ENCODE peak calls at places on chromosomes 4 and X, in ten cellular contexts. One of them, this sample, is unnamed.

GRCh38 chr4:7828011-7828720 is 111.5 kb downstream of the AFAP1 start:
- DNase-seq in endodermal cell: no peak
- DNase-seq in transverse colon: peak; percentile 62
- DNase-seq in testis: peak; percentile 57
- DNase-seq in endothelial cell of umbilical vein: peak; percentile 96
- DNase-seq in cardiac muscle cell: peak; percentile 100
- DNase-seq in SK-N-SH: peak; percentile 38
- DNase-seq in Peyer's patch: no peak
- DNase-seq in body of pancreas: peak; percentile 67
- DNase-seq in GM23248: peak; percentile 98
- DNase-seq in this sample: peak; percentile 89

GRCh38 chrX:19964017-19964710 is 26.7 kb downstream of the BCLAF3 start:
- DNase-seq in transverse colon: no peak
- DNase-seq in SK-N-SH: no peak
- DNase-seq in endothelial cell of umbilical vein: no peak
- DNase-seq in Peyer's patch: no peak
- DNase-seq in testis: no peak
- DNase-seq in body of pancreas: no peak
- DNase-seq in GM23248: no peak
- DNase-seq in endodermal cell: no peak
- DNase-seq in cardiac muscle cell: no peak
- DNase-seq in this sample: no peak

GRCh38 chr4:67575232-67575888 is 16.8 kb downstream of the STAP1 start:
- DNase-seq in GM23248: no peak
- DNase-seq in Peyer's patch: no peak
- DNase-seq in endodermal cell: no peak
- DNase-seq in body of pancreas: peak; percentile 44
- DNase-seq in cardiac muscle cell: no peak
- DNase-seq in transverse colon: no peak
- DNase-seq in testis: no peak
- DNase-seq in endothelial cell of umbilical vein: no peak
- DNase-seq in SK-N-SH: no peak
- DNase-seq in this sample: no peak

GRCh38 chrX:109926743-109927662 is 75.9 kb upstream of the TMEM164 start:
- DNase-seq in Peyer's patch: no peak
- DNase-seq in endodermal cell: no peak
- DNase-seq in GM23248: no peak
- DNase-seq in body of pancreas: no peak
- DNase-seq in cardiac muscle cell: no peak
- DNase-seq in transverse colon: no peak
- DNase-seq in endothelial cell of umbilical vein: no peak
- DNase-seq in SK-N-SH: no peak
- DNase-seq in testis: no peak
- DNase-seq in this sample: no peak

GRCh38 chr4:6115746-6116586 is 84.4 kb downstream of the JAKMIP1 start:
- DNase-seq in testis: no peak
- DNase-seq in endothelial cell of umbilical vein: no peak
- DNase-seq in SK-N-SH: no peak
- DNase-seq in GM23248: no peak
- DNase-seq in endodermal cell: peak; percentile 46
- DNase-seq in body of pancreas: no peak
- DNase-seq in transverse colon: no peak
- DNase-seq in Peyer's patch: no peak
- DNase-seq in cardiac muscle cell: no peak
- DNase-seq in this sample: no peak

GRCh38 chr4:184979461-184980124 is 38.7 kb upstream of the HELT start:
- DNase-seq in body of pancreas: no peak
- DNase-seq in GM23248: no peak
- DNase-seq in Peyer's patch: no peak
- DNase-seq in SK-N-SH: peak; percentile 50
- DNase-seq in testis: no peak
- DNase-seq in cardiac muscle cell: no peak
- DNase-seq in endodermal cell: no peak
- DNase-seq in endothelial cell of umbilical vein: no peak
- DNase-seq in transverse colon: no peak
- DNase-seq in this sample: no peak

GRCh38 chr4:23360718-23361117 is 529.1 kb downstream of the PPARGC1A start:
- DNase-seq in cardiac muscle cell: no peak
- DNase-seq in endodermal cell: no peak
- DNase-seq in GM23248: no peak
- DNase-seq in body of pancreas: no peak
- DNase-seq in testis: no peak
- DNase-seq in transverse colon: no peak
- DNase-seq in endothelial cell of umbilical vein: no peak
- DNase-seq in Peyer's patch: no peak
- DNase-seq in SK-N-SH: no peak
- DNase-seq in this sample: no peak

GRCh38 chr4:162485486-162485885 is 321.7 kb upstream of the FSTL5 start:
- DNase-seq in testis: no peak
- DNase-seq in Peyer's patch: no peak
- DNase-seq in body of pancreas: no peak
- DNase-seq in SK-N-SH: no peak
- DNase-seq in transverse colon: no peak
- DNase-seq in endodermal cell: no peak
- DNase-seq in endothelial cell of umbilical vein: no peak
- DNase-seq in GM23248: peak; percentile 40
- DNase-seq in cardiac muscle cell: no peak
- DNase-seq in this sample: peak; percentile 6

GRCh38 chr4:186685744-186686143 is 37.9 kb downstream of the FAT1 start:
- DNase-seq in body of pancreas: no peak
- DNase-seq in cardiac muscle cell: peak; percentile 84
- DNase-seq in Peyer's patch: no peak
- DNase-seq in endodermal cell: no peak
- DNase-seq in SK-N-SH: no peak
- DNase-seq in testis: no peak
- DNase-seq in transverse colon: no peak
- DNase-seq in GM23248: peak; percentile 90
- DNase-seq in endothelial cell of umbilical vein: no peak
- DNase-seq in this sample: peak; percentile 56

GRCh38 chr4:186500721-186501304 is 54.6 kb downstream of the MTNR1A start:
- DNase-seq in transverse colon: no peak
- DNase-seq in testis: peak; percentile 74
- DNase-seq in Peyer's patch: no peak
- DNase-seq in body of pancreas: peak; percentile 20
- DNase-seq in endodermal cell: no peak
- DNase-seq in GM23248: no peak
- DNase-seq in SK-N-SH: no peak
- DNase-seq in endothelial cell of umbilical vein: no peak
- DNase-seq in cardiac muscle cell: peak; percentile 3
- DNase-seq in this sample: no peak

GRCh38 chr4:176259330-176260090 is 9.5 kb downstream of the ASB5 start:
- DNase-seq in testis: no peak
- DNase-seq in body of pancreas: no peak
- DNase-seq in endodermal cell: no peak
- DNase-seq in Peyer's patch: no peak
- DNase-seq in SK-N-SH: no peak
- DNase-seq in GM23248: peak; percentile 74
- DNase-seq in cardiac muscle cell: peak; percentile 54
- DNase-seq in transverse colon: no peak
- DNase-seq in endothelial cell of umbilical vein: no peak
- DNase-seq in this sample: no peak

GRCh38 chr4:149961876-149962597 is 116.2 kb upstream of the DCLK2 start:
- DNase-seq in endodermal cell: no peak
- DNase-seq in endothelial cell of umbilical vein: no peak
- DNase-seq in Peyer's patch: no peak
- DNase-seq in cardiac muscle cell: peak; percentile 59
- DNase-seq in SK-N-SH: no peak
- DNase-seq in transverse colon: no peak
- DNase-seq in testis: no peak
- DNase-seq in GM23248: peak; percentile 59
- DNase-seq in body of pancreas: no peak
- DNase-seq in this sample: no peak

GRCh38 chr4:87966095-87966496 is 9.4 kb upstream of the SPP1 start:
- DNase-seq in endothelial cell of umbilical vein: no peak
- DNase-seq in SK-N-SH: no peak
- DNase-seq in GM23248: no peak
- DNase-seq in transverse colon: no peak
- DNase-seq in endodermal cell: no peak
- DNase-seq in body of pancreas: no peak
- DNase-seq in cardiac muscle cell: no peak
- DNase-seq in Peyer's patch: no peak
- DNase-seq in testis: no peak
- DNase-seq in this sample: no peak

GRCh38 chrX:150543230-150544155 is 24.9 kb upstream of the MTM1 start:
- DNase-seq in GM23248: no peak
- DNase-seq in testis: no peak
- DNase-seq in body of pancreas: no peak
- DNase-seq in cardiac muscle cell: no peak
- DNase-seq in endodermal cell: no peak
- DNase-seq in SK-N-SH: no peak
- DNase-seq in transverse colon: no peak
- DNase-seq in Peyer's patch: no peak
- DNase-seq in endothelial cell of umbilical vein: no peak
- DNase-seq in this sample: no peak

GRCh38 chr4:39120418-39120817 is 58.4 kb downstream of the KLHL5 start:
- DNase-seq in endodermal cell: no peak
- DNase-seq in SK-N-SH: no peak
- DNase-seq in testis: no peak
- DNase-seq in endothelial cell of umbilical vein: no peak
- DNase-seq in cardiac muscle cell: no peak
- DNase-seq in body of pancreas: no peak
- DNase-seq in transverse colon: no peak
- DNase-seq in Peyer's patch: no peak
- DNase-seq in GM23248: no peak
- DNase-seq in this sample: no peak
- H3K36me3 ChIP-seq in endodermal cell: peaks cover 3% of the 10 kb centered on the region
- H3K36me3 ChIP-seq in SK-N-SH: peaks cover 53% of the 10 kb centered on the region
- H3K36me3 ChIP-seq in testis: no peaks in the 10 kb centered on the region
- H3K36me3 ChIP-seq in endothelial cell of umbilical vein: peaks cover 3% of the 10 kb centered on the region
- H3K36me3 ChIP-seq in cardiac muscle cell: no peaks in the 10 kb centered on the region
- H3K36me3 ChIP-seq in body of pancreas: peaks cover 3% of the 10 kb centered on the region
- H3K36me3 ChIP-seq in transverse colon: no peaks in the 10 kb centered on the region
- H3K36me3 ChIP-seq in Peyer's patch: no peaks in the 10 kb centered on the region
- H3K36me3 ChIP-seq in GM23248: no peaks in the 10 kb centered on the region
- H3K36me3 ChIP-seq in this sample: peaks cover 11% of the 10 kb centered on the region

GRCh38 chr4:10283761-10284160 is 167.2 kb upstream of the WDR1 start:
- DNase-seq in endodermal cell: no peak
- DNase-seq in testis: no peak
- DNase-seq in transverse colon: no peak
- DNase-seq in GM23248: no peak
- DNase-seq in body of pancreas: no peak
- DNase-seq in cardiac muscle cell: no peak
- DNase-seq in endothelial cell of umbilical vein: no peak
- DNase-seq in Peyer's patch: no peak
- DNase-seq in SK-N-SH: no peak
- DNase-seq in this sample: no peak
- H3K4me1 ChIP-seq in endodermal cell: no peaks in the 10 kb centered on the region
- H3K4me1 ChIP-seq in testis: no peaks in the 10 kb centered on the region
- H3K4me1 ChIP-seq in transverse colon: no peaks in the 10 kb centered on the region
- H3K4me1 ChIP-seq in GM23248: no peaks in the 10 kb centered on the region
- H3K4me1 ChIP-seq in body of pancreas: no peaks in the 10 kb centered on the region
- H3K4me1 ChIP-seq in cardiac muscle cell: no peaks in the 10 kb centered on the region
- H3K4me1 ChIP-seq in endothelial cell of umbilical vein: no peaks in the 10 kb centered on the region
- H3K4me1 ChIP-seq in Peyer's patch: no peaks in the 10 kb centered on the region
- H3K4me1 ChIP-seq in SK-N-SH: no peaks in the 10 kb centered on the region
- H3K4me1 ChIP-seq in this sample: no peaks in the 10 kb centered on the region

GRCh38 chr4:84502333-84502954 is 3.4 kb upstream of the NKX6-1 start:
- DNase-seq in transverse colon: no peak
- DNase-seq in testis: no peak
- DNase-seq in endothelial cell of umbilical vein: no peak
- DNase-seq in GM23248: no peak
- DNase-seq in SK-N-SH: no peak
- DNase-seq in endodermal cell: no peak
- DNase-seq in body of pancreas: no peak
- DNase-seq in Peyer's patch: no peak
- DNase-seq in cardiac muscle cell: no peak
- DNase-seq in this sample: no peak

GRCh38 chr4:84503495-84504437 is 4.7 kb upstream of the NKX6-1 start:
- DNase-seq in Peyer's patch: no peak
- DNase-seq in cardiac muscle cell: peak; percentile 80
- DNase-seq in endothelial cell of umbilical vein: peak; percentile 67
- DNase-seq in body of pancreas: peak; percentile 57
- DNase-seq in endodermal cell: peak; percentile 70
- DNase-seq in testis: no peak
- DNase-seq in transverse colon: no peak
- DNase-seq in SK-N-SH: peak; percentile 65
- DNase-seq in GM23248: peak; percentile 83
- DNase-seq in this sample: peak; percentile 49

GRCh38 chr4:84501721-84502267 is 2.7 kb upstream of the NKX6-1 start:
- DNase-seq in cardiac muscle cell: no peak
- DNase-seq in body of pancreas: no peak
- DNase-seq in Peyer's patch: no peak
- DNase-seq in testis: no peak
- DNase-seq in GM23248: no peak
- DNase-seq in endodermal cell: peak; percentile 70
- DNase-seq in SK-N-SH: no peak
- DNase-seq in transverse colon: no peak
- DNase-seq in endothelial cell of umbilical vein: no peak
- DNase-seq in this sample: no peak

GRCh38 chr4:84501197-84501492 is 2.1 kb upstream of the NKX6-1 start:
- DNase-seq in endothelial cell of umbilical vein: no peak
- DNase-seq in SK-N-SH: no peak
- DNase-seq in cardiac muscle cell: no peak
- DNase-seq in endodermal cell: peak; percentile 76
- DNase-seq in GM23248: no peak
- DNase-seq in transverse colon: no peak
- DNase-seq in testis: no peak
- DNase-seq in body of pancreas: no peak
- DNase-seq in Peyer's patch: no peak
- DNase-seq in this sample: no peak

DNA sequence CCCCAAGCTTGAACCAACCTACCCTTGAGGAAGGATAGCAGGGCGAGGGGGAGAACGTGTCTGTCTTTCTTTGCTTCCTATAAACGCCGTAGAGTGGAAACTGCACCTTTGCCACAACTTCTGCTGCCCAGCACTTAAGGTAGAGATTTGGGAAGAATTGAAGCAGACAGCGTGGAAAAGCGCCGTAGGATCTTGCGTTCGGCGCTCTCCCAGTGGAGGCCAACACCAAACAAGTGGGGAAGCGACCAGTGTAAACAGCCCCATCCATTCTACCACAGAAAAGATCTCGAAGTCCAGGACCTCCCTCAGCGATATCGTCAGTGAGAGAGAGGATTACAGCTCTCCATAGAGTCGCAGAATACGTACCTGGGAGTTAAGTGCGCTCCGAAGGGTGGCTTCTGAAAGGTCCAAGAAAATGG is 3.9 kb upstream of the NKX6-1 start:
- DNase-seq in endodermal cell: peak; percentile 58
- DNase-seq in endothelial cell of umbilical vein: no peak
- DNase-seq in SK-N-SH: no peak
- DNase-seq in Peyer's patch: no peak
- DNase-seq in body of pancreas: no peak
- DNase-seq in cardiac muscle cell: no peak
- DNase-seq in testis: no peak
- DNase-seq in transverse colon: no peak
- DNase-seq in GM23248: no peak
- DNase-seq in this sample: no peak
- H3K27me3 ChIP-seq in endodermal cell: peaks cover 70% of the 10 kb centered on the region
- H3K27me3 ChIP-seq in endothelial cell of umbilical vein: peaks cover 56% of the 10 kb centered on the region
- H3K27me3 ChIP-seq in SK-N-SH: peaks cover 64% of the 10 kb centered on the region
- H3K27me3 ChIP-seq in Peyer's patch: peaks cover 54% of the 10 kb centered on the region
- H3K27me3 ChIP-seq in body of pancreas: peaks cover 11% of the 10 kb centered on the region
- H3K27me3 ChIP-seq in cardiac muscle cell: peaks cover 93% of the 10 kb centered on the region
- H3K27me3 ChIP-seq in testis: peaks cover 2% of the 10 kb centered on the region
- H3K27me3 ChIP-seq in transverse colon: peaks cover 100% of the 10 kb centered on the region
- H3K27me3 ChIP-seq in GM23248: peaks cover 88% of the 10 kb centered on the region
- H3K27me3 ChIP-seq in this sample: peaks cover 7% of the 10 kb centered on the region

DNA sequence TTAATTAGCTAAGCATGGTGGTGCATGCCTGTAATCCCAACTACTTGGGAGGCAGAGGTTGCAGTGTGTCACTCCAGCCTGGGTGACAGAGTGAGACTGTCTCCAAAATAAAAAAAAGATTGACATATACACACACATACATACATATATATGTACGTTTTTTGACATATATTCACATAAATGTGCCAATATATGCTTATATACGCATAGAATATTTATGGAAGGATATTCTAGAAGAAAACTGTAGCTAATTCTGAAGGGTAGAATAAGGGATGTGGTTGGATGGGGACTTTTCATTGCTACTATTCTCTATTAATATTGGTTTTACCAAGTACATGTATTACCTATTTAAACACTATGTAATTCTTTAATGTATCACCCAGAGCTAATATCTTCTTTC is 19.7 kb downstream of the ZGRF1 start:
- DNase-seq in testis: no peak
- DNase-seq in GM23248: no peak
- DNase-seq in cardiac muscle cell: no peak
- DNase-seq in SK-N-SH: no peak
- DNase-seq in transverse colon: no peak
- DNase-seq in body of pancreas: no peak
- DNase-seq in Peyer's patch: no peak
- DNase-seq in endothelial cell of umbilical vein: no peak
- DNase-seq in endodermal cell: no peak
- DNase-seq in this sample: no peak
- H3K36me3 ChIP-seq in testis: no peaks in the 10 kb centered on the region
- H3K36me3 ChIP-seq in GM23248: no peaks in the 10 kb centered on the region
- H3K36me3 ChIP-seq in cardiac muscle cell: no peaks in the 10 kb centered on the region
- H3K36me3 ChIP-seq in SK-N-SH: peaks cover 25% of the 10 kb centered on the region
- H3K36me3 ChIP-seq in transverse colon: peaks cover 7% of the 10 kb centered on the region
- H3K36me3 ChIP-seq in body of pancreas: no peaks in the 10 kb centered on the region
- H3K36me3 ChIP-seq in Peyer's patch: no peaks in the 10 kb centered on the region
- H3K36me3 ChIP-seq in endothelial cell of umbilical vein: no peaks in the 10 kb centered on the region
- H3K36me3 ChIP-seq in endodermal cell: peaks cover 30% of the 10 kb centered on the region
- H3K36me3 ChIP-seq in this sample: peaks cover 32% of the 10 kb centered on the region

This sample was measured in SJSA1.